ENCODE peak calls at places on chromosomes 16 and 17, in five cellular contexts. H, K, Q, F and B are unnamed samples.

GRCh38 chr17:1304962-1305361 is 25.5 kb downstream of the TRARG1 start:
- DNase-seq in H (no peak), K (no peak), Q (no peak), F (no peak), B (no peak)

GRCh38 chr17:44442806-44443205 is 53.4 kb upstream of the ITGA2B start:
- DNase-seq in H (no peak), K (no peak), Q (no peak), F (no peak), B (no peak)

GRCh38 chr17:4950075-4950756 is 703 bp upstream of the ENO3 start:
- DNase-seq in H (no peak), K (no peak), Q (peak; percentile 79), F (no peak), B (no peak)

GRCh38 chr17:10755592-10756127 is 25.8 kb upstream of the TMEM220 start:
- DNase-seq in H (no peak), K (no peak), Q (no peak), F (no peak), B (no peak)

GRCh38 chr17:58249270-58250133 is 11.1 kb downstream of the LPO start:
- DNase-seq in H (peak; percentile 49), K (no peak), Q (peak; percentile 70), F (no peak), B (peak; percentile 40)

GRCh38 chr17:34673516-34673915 is 94.1 kb downstream of the TMEM132E start:
- DNase-seq in H (no peak), K (no peak), Q (no peak), F (no peak), B (no peak)

GRCh38 chr17:10119203-10120112 is 78.9 kb downstream of the GAS7 start:
- DNase-seq in H (no peak), K (no peak), Q (no peak), F (no peak), B (peak; percentile 18)

GRCh38 chr16:85888405-85889331 is 10.3 kb upstream of the IRF8 start:
- DNase-seq in H (peak; percentile 90), K (no peak), Q (no peak), F (no peak), B (peak; percentile 76)

GRCh38 chr16:11359370-11359769 is 14.1 kb downstream of the RMI2 start:
- DNase-seq in H (no peak), K (no peak), Q (no peak), F (no peak), B (peak; percentile 63)

GRCh38 chr16:27273670-27274522 is 5.3 kb upstream of the NSMCE1 start:
- DNase-seq in H (no peak), K (peak; percentile 64), Q (no peak), F (no peak), B (peak; percentile 86)

GRCh38 chr17:81959362-81960129 is 1.4 kb downstream of the NOTUM start:
- DNase-seq in H (peak; percentile 36), K (no peak), Q (peak; percentile 78), F (no peak), B (no peak)

GRCh38 chr16:85552980-85553435 is 60.1 kb upstream of the GSE1 start:
- DNase-seq in H (no peak), K (no peak), Q (no peak), F (no peak), B (no peak)

GRCh38 chr17:77106874-77107358 is 33.9 kb upstream of the SEC14L1 start:
- DNase-seq in H (no peak), K (no peak), Q (no peak), F (no peak), B (no peak)
- TF ChIP-seq CTCF in H (no peak), K (no peak), Q (no peak), F (no peak), B (no peak)

GRCh38 chr17:55723488-55723848 is 804 bp upstream of the TMEM100 start:
- DNase-seq in H (no peak), K (no peak), Q (no peak), F (no peak), B (no peak)

GRCh38 chr17:55726440-55726839 is 3.8 kb upstream of the TMEM100 start:
- DNase-seq in H (peak; percentile 88), K (no peak), Q (peak; percentile 59), F (peak; percentile 28), B (peak; percentile 100)

GRCh38 chr17:55722016-55722706 is 503 bp downstream of the TMEM100 start:
- DNase-seq in H (no peak), K (no peak), Q (no peak), F (no peak), B (peak; percentile 35)

GRCh38 chr17:55720917-55721836 is 1.5 kb downstream of the TMEM100 start:
- DNase-seq in H (no peak), K (no peak), Q (no peak), F (no peak), B (no peak)

DNA sequence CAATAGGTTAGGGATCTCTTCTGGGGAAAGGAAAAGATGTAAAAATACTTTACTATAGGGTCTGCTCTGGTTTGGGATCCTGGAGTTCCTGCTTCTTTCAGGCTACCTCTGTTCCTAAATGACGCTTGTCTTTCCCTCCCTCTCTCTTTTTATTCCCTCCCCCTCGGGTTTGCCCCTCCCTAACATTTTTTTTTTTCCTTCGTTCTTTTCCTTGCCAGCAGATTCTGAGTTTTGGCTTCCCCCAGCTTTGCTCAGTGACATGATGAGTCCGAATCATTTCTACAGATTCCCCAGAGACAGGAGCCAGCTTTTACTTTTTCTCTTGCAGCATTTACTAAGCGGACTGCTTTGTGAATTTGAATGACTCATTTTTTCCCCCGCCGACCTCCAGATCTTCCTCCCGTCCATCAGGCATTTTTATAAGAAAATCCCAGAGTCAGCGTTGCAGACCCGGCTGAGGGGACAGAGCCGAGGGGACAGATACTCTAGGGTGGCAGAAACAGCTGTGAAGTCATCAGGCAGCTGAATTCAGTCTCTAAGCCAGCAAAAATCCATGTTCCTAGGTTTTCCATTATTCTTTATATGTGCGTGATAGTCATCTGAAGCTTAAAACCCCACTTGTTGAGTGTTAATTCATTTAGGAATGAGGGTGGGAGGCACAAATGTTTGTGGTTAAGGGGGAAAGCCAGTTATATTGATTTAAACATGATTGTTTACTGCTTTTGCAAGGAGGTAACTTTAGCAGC is at the start of gene TMEM100:
- DNase-seq in H (peak; percentile 86), K (no peak), Q (no peak), F (no peak), B (peak; percentile 97)
- H3K4me3 ChIP-seq in H (peak within 1 kb of the TSS; percentile 29), K (peak within 1 kb of the TSS; percentile 56), Q (peak within 1 kb of the TSS; percentile 35), F (peak within 1 kb of the TSS; percentile 51), B (peak within 1 kb of the TSS; percentile 66)

GRCh38 chr16:30985401-30986128 is 558 bp downstream of the HSD3B7 start:
- DNase-seq in H (no peak), K (no peak), Q (no peak), F (no peak), B (peak; percentile 84)
- TF ChIP-seq CTCF in H (no peak), K (no peak), Q (no peak), F (no peak), B (no peak)

GRCh38 chr17:31320791-31321190 is 631 bp downstream of the EVI2A start:
- DNase-seq in H (peak; percentile 33), K (no peak), Q (no peak), F (no peak), B (peak; percentile 58)

GRCh38 chr17:31321481-31321880 is at the start of gene EVI2A:
- DNase-seq in H (peak; percentile 83), K (no peak), Q (peak; percentile 31), F (no peak), B (peak; percentile 92)

GRCh38 chr17:31318298-31319190 is 2.9 kb downstream of the EVI2A start:
- DNase-seq in H (peak; percentile 90), K (no peak), Q (peak; percentile 48), F (peak; percentile 4), B (peak; percentile 96)

GRCh38 chr17:31320231-31320630 is 1.2 kb downstream of the EVI2A start:
- DNase-seq in H (no peak), K (no peak), Q (no peak), F (no peak), B (no peak)

GRCh38 chr17:31319253-31319661 is 2.2 kb downstream of the EVI2A start:
- DNase-seq in H (no peak), K (no peak), Q (no peak), F (no peak), B (no peak)
- H3K4me3 ChIP-seq in H (no peak overlapping the region), K (no peak overlapping the region), Q (peak overlapping the region; percentile 1), F (peak overlapping the region; percentile 47), B (no peak overlapping the region)

GRCh38 chr17:66855204-66855603 is 20.3 kb downstream of the CACNG5 start:
- DNase-seq in H (no peak), K (no peak), Q (no peak), F (no peak), B (no peak)
- TF ChIP-seq CTCF in H (peak; percentile 21), K (no peak), Q (peak; percentile 20), F (no peak), B (peak; percentile 38)